ENCODE peak calls at places on chromosomes 12 and 14, in nine cellular contexts. One of them, this sample, is unnamed. For H3K27me3, the result is how much of the 10 kb centered on the place peaks cover.

GRCh38 chr12:57235012-57235727 is 5.7 kb downstream of the SHMT2 start:
- DNase-seq in cardiac muscle cell: no peak
- DNase-seq in breast epithelium: no peak
- DNase-seq in dorsolateral prefrontal cortex: no peak
- DNase-seq in body of pancreas: peak
- DNase-seq in uterus: peak
- DNase-seq in testis: no peak
- DNase-seq in BE2C: peak
- DNase-seq in astrocyte: no peak
- DNase-seq in this sample: no peak

GRCh38 chr14:103391048-103391447 is 5.8 kb downstream of the MARK3 start:
- DNase-seq in cardiac muscle cell: peak
- DNase-seq in breast epithelium: no peak
- DNase-seq in dorsolateral prefrontal cortex: peak
- DNase-seq in body of pancreas: no peak
- DNase-seq in uterus: no peak
- DNase-seq in testis: no peak
- DNase-seq in BE2C: peak
- DNase-seq in astrocyte: peak
- DNase-seq in this sample: peak

GRCh38 chr12:45381351-45381750 is 165.5 kb downstream of the ANO6 start:
- DNase-seq in cardiac muscle cell: no peak
- DNase-seq in breast epithelium: no peak
- DNase-seq in dorsolateral prefrontal cortex: no peak
- DNase-seq in body of pancreas: no peak
- DNase-seq in uterus: no peak
- DNase-seq in testis: no peak
- DNase-seq in BE2C: no peak
- DNase-seq in astrocyte: no peak
- DNase-seq in this sample: no peak

GRCh38 chr14:56145965-56146364 is 27.8 kb downstream of the PELI2 start:
- DNase-seq in cardiac muscle cell: no peak
- DNase-seq in breast epithelium: no peak
- DNase-seq in dorsolateral prefrontal cortex: no peak
- DNase-seq in body of pancreas: no peak
- DNase-seq in uterus: no peak
- DNase-seq in testis: no peak
- DNase-seq in BE2C: no peak
- DNase-seq in astrocyte: peak
- DNase-seq in this sample: no peak

GRCh38 chr12:60174476-60174875 is 578.6 kb downstream of the SLC16A7 start:
- DNase-seq in cardiac muscle cell: no peak
- DNase-seq in breast epithelium: no peak
- DNase-seq in dorsolateral prefrontal cortex: no peak
- DNase-seq in body of pancreas: no peak
- DNase-seq in uterus: no peak
- DNase-seq in testis: no peak
- DNase-seq in BE2C: no peak
- DNase-seq in astrocyte: peak
- DNase-seq in this sample: no peak

GRCh38 chr14:61877050-61877390 is 114.8 kb downstream of the SNAPC1 start:
- DNase-seq in cardiac muscle cell: no peak
- DNase-seq in breast epithelium: no peak
- DNase-seq in dorsolateral prefrontal cortex: no peak
- DNase-seq in body of pancreas: no peak
- DNase-seq in uterus: no peak
- DNase-seq in testis: no peak
- DNase-seq in BE2C: no peak
- DNase-seq in astrocyte: no peak
- DNase-seq in this sample: no peak

GRCh38 chr14:59454131-59454530 is 11.0 kb downstream of the GPR135 start:
- DNase-seq in cardiac muscle cell: no peak
- DNase-seq in breast epithelium: no peak
- DNase-seq in dorsolateral prefrontal cortex: no peak
- DNase-seq in body of pancreas: no peak
- DNase-seq in uterus: no peak
- DNase-seq in testis: no peak
- DNase-seq in BE2C: no peak
- DNase-seq in astrocyte: peak
- DNase-seq in this sample: no peak

GRCh38 chr12:93089805-93090569 is 160.9 kb upstream of the EEA1 start:
- DNase-seq in cardiac muscle cell: no peak
- DNase-seq in breast epithelium: no peak
- DNase-seq in dorsolateral prefrontal cortex: no peak
- DNase-seq in body of pancreas: no peak
- DNase-seq in uterus: no peak
- DNase-seq in testis: no peak
- DNase-seq in BE2C: no peak
- DNase-seq in astrocyte: peak
- DNase-seq in this sample: peak

GRCh38 chr14:84144166-84144565 is 1385.8 kb upstream of the FLRT2 start:
- DNase-seq in cardiac muscle cell: no peak
- DNase-seq in breast epithelium: no peak
- DNase-seq in dorsolateral prefrontal cortex: no peak
- DNase-seq in body of pancreas: no peak
- DNase-seq in uterus: no peak
- DNase-seq in testis: no peak
- DNase-seq in BE2C: no peak
- DNase-seq in astrocyte: no peak
- DNase-seq in this sample: no peak

GRCh38 chr12:64611430-64612286 is 1.4 kb downstream of the RASSF3 start:
- DNase-seq in cardiac muscle cell: peak
- DNase-seq in breast epithelium: no peak
- DNase-seq in dorsolateral prefrontal cortex: no peak
- DNase-seq in body of pancreas: peak
- DNase-seq in uterus: peak
- DNase-seq in testis: peak
- DNase-seq in BE2C: peak
- DNase-seq in astrocyte: peak
- DNase-seq in this sample: no peak

GRCh38 chr14:67577909-67578749 is 21.9 kb downstream of the PIGH start:
- DNase-seq in cardiac muscle cell: no peak
- DNase-seq in breast epithelium: no peak
- DNase-seq in dorsolateral prefrontal cortex: no peak
- DNase-seq in body of pancreas: no peak
- DNase-seq in uterus: no peak
- DNase-seq in testis: no peak
- DNase-seq in BE2C: no peak
- DNase-seq in astrocyte: no peak
- DNase-seq in this sample: no peak

DNA sequence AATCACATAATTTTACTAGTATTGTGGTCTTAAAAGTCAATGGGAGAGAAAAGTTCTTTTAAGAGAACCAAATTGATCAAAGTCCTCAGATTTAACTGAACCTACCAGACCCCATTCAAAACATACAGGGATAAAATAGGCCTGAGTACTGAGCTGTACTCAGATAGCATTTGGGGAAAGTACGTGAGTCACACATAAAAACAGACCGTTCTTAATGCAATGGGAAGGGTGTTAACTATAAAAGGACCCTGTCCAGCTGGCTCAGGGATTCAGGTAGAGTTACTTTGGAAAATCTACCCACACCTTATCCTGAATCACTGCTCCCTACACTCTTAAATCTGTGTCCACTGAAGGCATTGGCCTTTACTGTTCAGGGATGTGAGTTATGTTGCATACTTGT is 78.0 kb downstream of the PTPN21 start:
- DNase-seq in cardiac muscle cell: no peak
- DNase-seq in breast epithelium: no peak
- DNase-seq in dorsolateral prefrontal cortex: no peak
- DNase-seq in body of pancreas: no peak
- DNase-seq in uterus: no peak
- DNase-seq in testis: no peak
- DNase-seq in BE2C: no peak
- DNase-seq in astrocyte: peak
- DNase-seq in this sample: no peak
- H3K4me3 ChIP-seq in cardiac muscle cell: no peak
- H3K4me3 ChIP-seq in breast epithelium: no peak
- H3K4me3 ChIP-seq in dorsolateral prefrontal cortex: no peak
- H3K4me3 ChIP-seq in body of pancreas: no peak
- H3K4me3 ChIP-seq in uterus: no peak
- H3K4me3 ChIP-seq in testis: no peak
- H3K4me3 ChIP-seq in BE2C: no peak
- H3K4me3 ChIP-seq in astrocyte: no peak
- H3K4me3 ChIP-seq in this sample: no peak

GRCh38 chr14:101134161-101134631 is 230.7 kb upstream of the RTL1 start:
- DNase-seq in cardiac muscle cell: no peak
- DNase-seq in breast epithelium: no peak
- DNase-seq in dorsolateral prefrontal cortex: no peak
- DNase-seq in body of pancreas: no peak
- DNase-seq in uterus: no peak
- DNase-seq in testis: no peak
- DNase-seq in BE2C: no peak
- DNase-seq in astrocyte: no peak
- DNase-seq in this sample: no peak

GRCh38 chr14:101135796-101136742 is 232.5 kb upstream of the RTL1 start:
- DNase-seq in cardiac muscle cell: no peak
- DNase-seq in breast epithelium: no peak
- DNase-seq in dorsolateral prefrontal cortex: no peak
- DNase-seq in body of pancreas: no peak
- DNase-seq in uterus: no peak
- DNase-seq in testis: no peak
- DNase-seq in BE2C: peak
- DNase-seq in astrocyte: no peak
- DNase-seq in this sample: no peak

GRCh38 chr14:101137234-101137633 is 233.7 kb upstream of the RTL1 start:
- DNase-seq in cardiac muscle cell: no peak
- DNase-seq in breast epithelium: no peak
- DNase-seq in dorsolateral prefrontal cortex: no peak
- DNase-seq in body of pancreas: no peak
- DNase-seq in uterus: no peak
- DNase-seq in testis: no peak
- DNase-seq in BE2C: no peak
- DNase-seq in astrocyte: no peak
- DNase-seq in this sample: no peak

GRCh38 chr14:101133068-101133467 is 229.5 kb upstream of the RTL1 start:
- DNase-seq in cardiac muscle cell: no peak
- DNase-seq in breast epithelium: no peak
- DNase-seq in dorsolateral prefrontal cortex: no peak
- DNase-seq in body of pancreas: no peak
- DNase-seq in uterus: no peak
- DNase-seq in testis: no peak
- DNase-seq in BE2C: no peak
- DNase-seq in astrocyte: no peak
- DNase-seq in this sample: no peak

GRCh38 chr14:101134851-101135486 is 231.4 kb upstream of the RTL1 start:
- DNase-seq in cardiac muscle cell: no peak
- DNase-seq in breast epithelium: no peak
- DNase-seq in dorsolateral prefrontal cortex: no peak
- DNase-seq in body of pancreas: no peak
- DNase-seq in uterus: no peak
- DNase-seq in testis: no peak
- DNase-seq in BE2C: no peak
- DNase-seq in astrocyte: no peak
- DNase-seq in this sample: no peak
- H3K27me3 ChIP-seq in cardiac muscle cell: under half
- H3K27me3 ChIP-seq in breast epithelium: under half
- H3K27me3 ChIP-seq in dorsolateral prefrontal cortex: under half
- H3K27me3 ChIP-seq in body of pancreas: under half
- H3K27me3 ChIP-seq in uterus: under half
- H3K27me3 ChIP-seq in testis: under half
- H3K27me3 ChIP-seq in BE2C: under half
- H3K27me3 ChIP-seq in astrocyte: under half
- H3K27me3 ChIP-seq in this sample: under half

DNA sequence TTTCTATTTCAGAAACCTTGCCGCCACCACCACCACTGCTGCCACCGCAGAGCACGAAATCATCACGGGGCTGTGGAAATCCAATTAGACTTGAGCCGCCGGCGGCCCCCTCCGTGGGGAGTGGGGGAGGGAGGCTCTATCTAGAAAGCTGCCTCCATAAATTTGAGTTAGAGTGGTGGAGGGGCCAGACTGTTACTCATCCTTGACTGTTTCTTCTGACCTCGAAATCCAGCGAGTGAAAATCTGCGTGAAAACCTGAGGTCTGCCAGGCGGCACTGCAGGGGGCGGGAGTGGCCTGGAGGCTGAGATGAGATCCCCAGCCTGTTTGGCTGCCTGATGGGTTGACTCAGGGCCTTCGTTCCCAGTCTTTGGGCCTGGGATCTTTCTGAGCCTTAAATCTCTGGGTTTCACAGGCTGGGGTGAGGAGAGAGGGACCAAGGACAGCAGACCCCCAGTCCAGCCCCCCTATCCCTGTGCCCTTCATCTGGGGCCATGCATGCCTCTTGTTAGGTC is 29.9 kb downstream of the TSPAN9 start:
- DNase-seq in cardiac muscle cell: no peak
- DNase-seq in breast epithelium: no peak
- DNase-seq in dorsolateral prefrontal cortex: peak
- DNase-seq in body of pancreas: no peak
- DNase-seq in uterus: peak
- DNase-seq in testis: no peak
- DNase-seq in BE2C: peak
- DNase-seq in astrocyte: peak
- DNase-seq in this sample: no peak
- TF ChIP-seq CTCF in cardiac muscle cell: no peak
- TF ChIP-seq CTCF in breast epithelium: no peak
- TF ChIP-seq CTCF in dorsolateral prefrontal cortex: no peak
- TF ChIP-seq CTCF in body of pancreas: no peak
- TF ChIP-seq CTCF in uterus: no peak
- TF ChIP-seq CTCF in testis: no peak
- TF ChIP-seq CTCF in BE2C: peak
- TF ChIP-seq CTCF in astrocyte: no peak
- TF ChIP-seq CTCF in this sample: no peak

GRCh38 chr12:6311822-6312528 is 1.5 kb downstream of the PLEKHG6 start:
- DNase-seq in cardiac muscle cell: no peak
- DNase-seq in breast epithelium: no peak
- DNase-seq in dorsolateral prefrontal cortex: no peak
- DNase-seq in body of pancreas: no peak
- DNase-seq in uterus: no peak
- DNase-seq in testis: no peak
- DNase-seq in BE2C: no peak
- DNase-seq in astrocyte: no peak
- DNase-seq in this sample: no peak
- H3K4me3 ChIP-seq in cardiac muscle cell: no peak
- H3K4me3 ChIP-seq in breast epithelium: peak
- H3K4me3 ChIP-seq in dorsolateral prefrontal cortex: no peak
- H3K4me3 ChIP-seq in body of pancreas: no peak
- H3K4me3 ChIP-seq in uterus: no peak
- H3K4me3 ChIP-seq in testis: no peak
- H3K4me3 ChIP-seq in BE2C: no peak
- H3K4me3 ChIP-seq in astrocyte: no peak
- H3K4me3 ChIP-seq in this sample: peak

GRCh38 chr14:97415907-97416306 is 618.7 kb downstream of the VRK1 start:
- DNase-seq in cardiac muscle cell: no peak
- DNase-seq in breast epithelium: no peak
- DNase-seq in dorsolateral prefrontal cortex: no peak
- DNase-seq in body of pancreas: no peak
- DNase-seq in uterus: no peak
- DNase-seq in testis: no peak
- DNase-seq in BE2C: no peak
- DNase-seq in astrocyte: no peak
- DNase-seq in this sample: no peak
- H3K27me3 ChIP-seq in cardiac muscle cell: half or more
- H3K27me3 ChIP-seq in breast epithelium: half or more
- H3K27me3 ChIP-seq in dorsolateral prefrontal cortex: under half
- H3K27me3 ChIP-seq in body of pancreas: under half
- H3K27me3 ChIP-seq in uterus: under half
- H3K27me3 ChIP-seq in testis: under half
- H3K27me3 ChIP-seq in BE2C: under half
- H3K27me3 ChIP-seq in astrocyte: under half
- H3K27me3 ChIP-seq in this sample: under half